ENCODE peak calls at places on chromosomes 4 and X, in four cellular contexts. U is K562, G is GM12878, O is IMR-90. J is an unnamed sample.

GRCh38 chr4:91322961-91323360 is 980.8 kb upstream of the GRID2 start:
- DNase-seq in U (no peak), G (no peak), O (no peak), J (no peak)

GRCh38 chr4:73740353-73740778 is at the start of gene CXCL8:
- DNase-seq in U (no peak), G (no peak), O (peak), J (peak)

GRCh38 chrX:150506486-150506885 is 61.9 kb upstream of the MTM1 start:
- DNase-seq in U (no peak), G (no peak), O (no peak), J (peak)

GRCh38 chr4:7680731-7681130 is 246.0 kb upstream of the PSAPL1 start:
- DNase-seq in U (no peak), G (no peak), O (no peak), J (no peak)

GRCh38 chr4:37666625-37667071 is 19.5 kb downstream of the RELL1 start:
- DNase-seq in U (no peak), G (no peak), O (peak), J (peak)

GRCh38 chr4:8835521-8836365 is 35.9 kb downstream of the HMX1 start:
- DNase-seq in U (no peak), G (no peak), O (no peak), J (no peak)

GRCh38 chr4:69518102-69518501 is 22.4 kb upstream of the UGT2B4 start:
- DNase-seq in U (no peak), G (no peak), O (no peak), J (no peak)

GRCh38 chr4:7430368-7430964 is 4.3 kb downstream of the PSAPL1 start:
- DNase-seq in U (no peak), G (no peak), O (no peak), J (no peak)

GRCh38 chrX:31604629-31605221 is 532.9 kb upstream of the FTHL17 start:
- DNase-seq in U (no peak), G (peak), O (no peak), J (no peak)

GRCh38 chr4:10584042-10584441 is 100.5 kb downstream of the CLNK start:
- DNase-seq in U (no peak), G (peak), O (peak), J (peak)

GRCh38 chrX:111270339-111270738 is at the start of gene CAPN6:
- DNase-seq in U (no peak), G (no peak), O (peak), J (no peak)

GRCh38 chr4:15035152-15035551 is 32.9 kb downstream of the CPEB2 start:
- DNase-seq in U (no peak), G (no peak), O (peak), J (peak)

GRCh38 chr4:15034071-15034764 is 31.9 kb downstream of the CPEB2 start:
- DNase-seq in U (no peak), G (no peak), O (peak), J (peak)

GRCh38 chr4:15031993-15032660 is 29.8 kb downstream of the CPEB2 start:
- DNase-seq in U (no peak), G (no peak), O (peak), J (peak)

GRCh38 chr4:15027921-15028435 is 25.7 kb downstream of the CPEB2 start:
- DNase-seq in U (no peak), G (no peak), O (no peak), J (no peak)

DNA sequence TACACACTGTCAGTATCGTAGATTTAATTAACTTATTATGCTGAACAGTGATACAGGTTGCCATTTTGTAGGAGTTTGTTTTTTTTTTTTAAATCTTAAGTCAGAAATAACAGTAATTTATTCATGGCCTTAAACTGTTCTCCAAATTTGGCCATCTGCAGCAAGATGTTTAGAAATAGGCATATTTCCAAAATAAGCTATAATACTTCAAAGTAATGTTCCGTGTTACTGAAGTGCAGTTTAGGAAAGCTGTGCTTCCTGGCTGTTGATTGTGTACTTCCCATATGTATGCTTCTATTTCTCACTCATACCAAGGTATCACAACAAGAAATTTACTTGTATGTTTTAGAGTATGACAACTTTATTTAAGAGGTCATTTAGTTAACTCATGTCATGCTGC is 28.9 kb downstream of the CPEB2 start:
- DNase-seq in U (no peak), G (no peak), O (peak), J (peak)
- H3K4me2 ChIP-seq in U (no peak), G (no peak), O (peak), J (no peak)

GRCh38 chrX:107970073-107970472 is 12.1 kb downstream of the TEX13B start:
- DNase-seq in U (no peak), G (no peak), O (no peak), J (no peak)
- TF ChIP-seq FOS in U (no peak), G (no peak), O (no peak), J (no peak)

GRCh38 chr4:108620101-108620932 is at the start of gene RPL34:
- DNase-seq in U (peak), G (peak), O (peak), J (peak)
- H3K4me2 ChIP-seq in U (peak), G (peak), O (peak), J (peak)

DNA sequence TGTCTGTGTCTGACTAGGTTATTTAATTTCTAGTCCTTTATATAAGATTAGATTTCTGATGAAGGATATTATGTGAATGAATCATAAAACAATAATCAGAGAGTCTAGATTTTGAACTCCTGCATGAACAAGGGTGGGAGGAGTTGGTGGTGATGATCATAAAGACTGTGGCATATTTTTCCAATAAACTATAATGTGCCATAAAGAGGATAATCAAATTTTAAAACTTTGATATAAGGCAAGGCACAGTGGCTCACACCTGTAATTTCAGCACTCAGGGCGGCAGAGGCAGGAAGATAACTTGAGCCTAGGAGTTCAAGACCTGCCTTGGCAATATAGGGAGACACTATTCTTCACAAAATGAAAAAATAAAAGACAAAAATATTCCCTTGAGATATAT is 473.3 kb downstream of the GABRG1 start:
- DNase-seq in U (no peak), G (no peak), O (no peak), J (no peak)
- TF ChIP-seq FOS in U (no peak), G (no peak), O (no peak), J (no peak)

GRCh38 chrX:9906919-9907318 is 60.2 kb upstream of the CLDN34 start:
- DNase-seq in U (no peak), G (no peak), O (no peak), J (no peak)

GRCh38 chrX:9905721-9906120 is 61.4 kb upstream of the CLDN34 start:
- DNase-seq in U (no peak), G (no peak), O (no peak), J (no peak)

GRCh38 chrX:9902651-9903050 is 64.5 kb upstream of the CLDN34 start:
- DNase-seq in U (no peak), G (no peak), O (peak), J (no peak)

GRCh38 chrX:9907645-9908387 is 59.3 kb upstream of the CLDN34 start:
- DNase-seq in U (no peak), G (no peak), O (peak), J (peak)

GRCh38 chrX:9905288-9905687 is 61.9 kb upstream of the CLDN34 start:
- DNase-seq in U (no peak), G (no peak), O (peak), J (peak)
- H3K4me2 ChIP-seq in U (no peak), G (no peak), O (peak), J (no peak)

GRCh38 chr4:40838742-40839141 is 89.0 kb downstream of the NSUN7 start:
- DNase-seq in U (no peak), G (no peak), O (peak), J (no peak)
- TF ChIP-seq FOS in U (no peak), G (no peak), O (no peak), J (no peak)

GRCh38 chrX:101390664-101391525 is at the start of gene RPL36A:
- DNase-seq in U (peak), G (peak), O (peak), J (peak)
- H3K4me2 ChIP-seq in U (peak), G (peak), O (peak), J (peak)

DNA sequence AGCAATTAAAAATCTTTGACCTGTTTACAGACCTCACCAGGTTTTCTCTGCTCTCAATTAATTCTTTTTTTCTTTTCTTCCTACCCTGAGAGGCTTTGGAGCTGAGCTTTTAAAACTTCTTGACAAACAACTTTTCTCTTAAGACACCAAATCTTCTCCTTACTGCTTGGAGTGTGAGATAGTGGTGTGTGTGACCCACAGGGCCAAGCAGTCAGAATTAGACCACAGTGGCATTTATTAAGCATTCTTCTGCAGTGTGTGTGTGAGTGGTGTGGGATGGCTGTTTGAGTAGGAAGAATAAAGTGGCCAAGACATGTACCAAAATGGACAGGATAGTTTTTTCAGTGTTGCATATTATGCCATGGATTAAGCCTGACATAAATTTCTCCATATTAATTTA is 665.1 kb downstream of the RAPGEF2 start:
- DNase-seq in U (no peak), G (no peak), O (no peak), J (no peak)
- TF ChIP-seq FOS in U (no peak), G (no peak), O (no peak), J (no peak)

GRCh38 chrX:40403757-40404156 is 177.0 kb upstream of the ATP6AP2 start:
- DNase-seq in U (no peak), G (no peak), O (no peak), J (no peak)
- H3K4me2 ChIP-seq in U (peak), G (no peak), O (no peak), J (no peak)

J was measured in endothelial cell of umbilical vein.